ENCODE peak calls at places on chromosomes 4 and X, in eight cellular contexts. M, R, D, K, N, H, L and X are unnamed samples.

GRCh38 chrX:154719132-154719675 is 31.7 kb downstream of the GAB3 start:
- DNase-seq in R (peak; percentile 72), K (peak; percentile 56), M (no peak), N (no peak), H (no peak), D (no peak), L (no peak), X (no peak)

GRCh38 chr4:244471-244870 is 60.8 kb downstream of the ZNF732 start:
- DNase-seq in R (peak; percentile 25), L (peak; percentile 43), H (no peak), D (no peak), K (peak; percentile 72), N (peak; percentile 27), M (peak; percentile 59), X (peak; percentile 70)

GRCh38 chrX:14864626-14865025 is 8.2 kb downstream of the FANCB start:
- DNase-seq in D (no peak), L (no peak), R (peak; percentile 14), M (no peak), K (no peak), N (no peak), H (no peak), X (no peak)

GRCh38 chr4:61527886-61528285 is 327.8 kb downstream of the ADGRL3 start:
- DNase-seq in N (no peak), D (no peak), L (no peak), H (no peak), K (no peak), M (no peak), R (no peak), X (no peak)

GRCh38 chr4:98939892-98940298 is 11.0 kb upstream of the EIF4E start:
- DNase-seq in M (no peak), K (no peak), N (peak; percentile 32), D (no peak), R (peak; percentile 85), L (peak; percentile 20), H (peak; percentile 5), X (no peak)

GRCh38 chrX:133580630-133581029 is 165.3 kb upstream of the GPC4 start:
- DNase-seq in N (no peak), D (no peak), L (peak; percentile 1), K (no peak), M (no peak), R (no peak), H (peak; percentile 43), X (no peak)

GRCh38 chr4:119865389-119865788 is 201.3 kb downstream of the MAD2L1 start:
- DNase-seq in H (no peak), K (no peak), M (no peak), D (no peak), N (no peak), L (no peak), R (no peak), X (no peak)

GRCh38 chrX:139930923-139931645 is 1.8 kb downstream of the ATP11C start:
- DNase-seq in H (no peak), N (no peak), R (peak; percentile 9), L (peak; percentile 6), K (peak; percentile 7), M (no peak), D (peak; percentile 54), X (no peak)

GRCh38 chr4:151163855-151164254 is 64.4 kb downstream of the RPS3A start:
- DNase-seq in D (no peak), L (no peak), R (no peak), K (no peak), M (no peak), H (no peak), N (no peak), X (no peak)

GRCh38 chrX:10800776-10801175 is 180.4 kb upstream of the MID1 start:
- DNase-seq in R (no peak), K (no peak), N (no peak), M (no peak), L (no peak), D (no peak), H (no peak), X (no peak)

GRCh38 chrX:25067271-25068172 is 51.8 kb upstream of the ARX start:
- DNase-seq in R (no peak), L (no peak), D (no peak), K (no peak), M (no peak), N (no peak), H (no peak), X (no peak)

GRCh38 chr4:10753856-10754384 is 69.4 kb upstream of the CLNK start:
- DNase-seq in M (no peak), N (no peak), L (no peak), H (no peak), D (no peak), R (no peak), K (no peak), X (no peak)

GRCh38 chr4:107818301-107818910 is 6.3 kb upstream of the SGMS2 start:
- DNase-seq in H (no peak), L (no peak), D (no peak), R (no peak), M (no peak), K (no peak), N (no peak), X (no peak)

GRCh38 chrX:107714196-107714811 is 61.3 kb downstream of the TSC22D3 start:
- DNase-seq in H (no peak), M (no peak), N (no peak), D (peak; percentile 53), K (no peak), R (peak; percentile 58), L (no peak), X (no peak)

GRCh38 chr4:173490817-173491518 is 39.1 kb downstream of the HAND2 start:
- DNase-seq in M (no peak), H (no peak), L (no peak), K (peak; percentile 21), R (peak; percentile 83), N (no peak), D (no peak), X (no peak)

GRCh38 chr4:179472164-179472563 is 2029.9 kb upstream of the AGA start:
- DNase-seq in H (no peak), M (no peak), K (no peak), N (no peak), D (no peak), L (no peak), R (no peak), X (no peak)

GRCh38 chr4:165787516-165788274 is 85.3 kb upstream of the TLL1 start:
- DNase-seq in N (no peak), D (no peak), H (no peak), L (no peak), R (no peak), M (no peak), K (no peak), X (no peak)

GRCh38 chr4:73683033-73683432 is 57.3 kb upstream of the CXCL8 start:
- DNase-seq in D (no peak), M (no peak), N (no peak), H (no peak), K (no peak), L (no peak), R (no peak), X (no peak)

GRCh38 chr4:7256989-7257810 is 64.9 kb downstream of the SORCS2 start:
- DNase-seq in D (peak; percentile 77), N (no peak), H (no peak), K (no peak), L (peak; percentile 11), M (no peak), R (peak; percentile 17), X (no peak)

GRCh38 chr4:70704333-70705145 is 16.2 kb downstream of the UTP3 start:
- DNase-seq in K (peak; percentile 69), D (peak; percentile 88), H (peak; percentile 50), N (peak; percentile 89), R (peak; percentile 71), M (peak; percentile 92), L (peak; percentile 80), X (no peak)

GRCh38 chrX:7941390-7942042 is 14.3 kb upstream of the PNPLA4 start:
- DNase-seq in L (peak; percentile 22), D (no peak), M (peak; percentile 9), N (peak; percentile 27), H (no peak), R (peak; percentile 24), K (peak; percentile 5), X (no peak)

GRCh38 chr4:16123356-16124084 is 39.7 kb upstream of the PROM1 start:
- DNase-seq in R (no peak), K (no peak), N (no peak), M (no peak), D (no peak), H (peak; percentile 82), L (peak; percentile 99), X (no peak)

GRCh38 chrX:54695816-54696487 is 102.1 kb downstream of the ITIH6 start:
- DNase-seq in H (no peak), K (no peak), N (no peak), M (no peak), D (no peak), L (no peak), R (no peak), X (no peak)

GRCh38 chr4:76784237-76784636 is 113.7 kb downstream of the SOWAHB start:
- DNase-seq in N (peak; percentile 53), L (no peak), M (peak; percentile 36), R (no peak), D (no peak), K (no peak), H (no peak), X (no peak)

GRCh38 chr4:75598390-75598789 is 31.9 kb downstream of the CDKL2 start:
- DNase-seq in K (no peak), M (no peak), R (peak; percentile 58), D (no peak), H (no peak), N (no peak), L (no peak), X (no peak)

GRCh38 chr4:153112071-153112460 is 92.2 kb upstream of the TRIM2 start:
- DNase-seq in D (no peak), M (no peak), R (no peak), N (no peak), L (no peak), H (no peak), K (peak; percentile 62), X (no peak)

GRCh38 chrX:115561605-115562491 is 874 bp downstream of the PLS3 start:
- DNase-seq in H (no peak), M (peak; percentile 33), L (peak; percentile 77), K (no peak), D (peak; percentile 73), N (peak; percentile 58), R (peak; percentile 60), X (peak; percentile 52)